ENCODE peak calls at places on chromosomes 3 and 15, in five cellular contexts. U is stimulated activated CD4-positive, alpha-beta T cell treated with anti-CD3 and anti-CD28 coated beads, TNF-alpha, amount 100 ng/mL, for 4 hours; E is SK-N-SH; J is NCI-H1694; Z is AG04450. Y is an unnamed sample.

GRCh38 chr3:172315401-172316091 is 132.7 kb downstream of the GHSR start:
- DNase-seq in J (no peak), Z (peak), U (no peak), E (no peak), Y (no peak)

GRCh38 chr3:163328680-163329079 is 1749.6 kb downstream of the SI start:
- DNase-seq in Z (no peak), U (no peak), E (no peak), J (no peak), Y (no peak)

GRCh38 chr15:49619226-49619625 is 1.4 kb downstream of the FAM227B start:
- DNase-seq in Z (no peak), J (no peak), U (no peak), E (no peak), Y (no peak)

GRCh38 chr3:129315386-129315991 is 36.8 kb downstream of the HMCES start:
- DNase-seq in Z (no peak), U (no peak), E (peak), J (no peak), Y (no peak)

GRCh38 chr15:80693682-80694623 is 1.2 kb upstream of the ABHD17C start:
- DNase-seq in J (no peak), U (no peak), E (no peak), Z (no peak), Y (no peak)

GRCh38 chr3:46888705-46889104 is 11.2 kb downstream of the PTH1R start:
- DNase-seq in E (no peak), J (no peak), Z (no peak), U (no peak), Y (no peak)

GRCh38 chr15:74318376-74319137 is 48.9 kb downstream of the CYP11A1 start:
- DNase-seq in Z (no peak), E (no peak), U (no peak), J (no peak), Y (peak)

GRCh38 chr15:63221346-63221745 is 31.9 kb downstream of the RAB8B start:
- DNase-seq in E (no peak), Z (no peak), U (no peak), J (no peak), Y (no peak)

GRCh38 chr15:67520276-67520975 is 505 bp upstream of the C15orf61 start:
- DNase-seq in J (no peak), Z (no peak), E (no peak), U (no peak), Y (no peak)

GRCh38 chr15:85755471-85755870 is 39.3 kb downstream of the KLHL25 start:
- DNase-seq in U (no peak), J (no peak), E (no peak), Z (no peak), Y (no peak)

GRCh38 chr3:155448531-155448930 is 155.0 kb upstream of the STRIT1 start:
- DNase-seq in Z (no peak), J (no peak), E (no peak), U (no peak), Y (no peak)

GRCh38 chr3:190384241-190384863 is 3.6 kb upstream of the CLDN16 start:
- DNase-seq in U (no peak), J (no peak), Z (no peak), E (no peak), Y (no peak)

Y was measured in HS-27A.